ENCODE peak calls at places on chromosomes 12 and 14, in six cellular contexts. Q is PC-3, F is hepatocyte, V is HCT116, M is neural progenitor cell, N is GM23338. Y is an unnamed sample.

GRCh38 chr12:91098942-91099341 is 12.4 kb downstream of the LUM start:
- DNase-seq in Q (peak; percentile 77), F (peak; percentile 77), V (peak; percentile 24), M (no peak), N (no peak), Y (peak; percentile 92)

GRCh38 chr14:24261256-24261968 is 1.6 kb downstream of the TGM1 start:
- DNase-seq in Q (no peak), F (no peak), V (no peak), M (no peak), N (no peak), Y (no peak)

GRCh38 chr12:102879144-102879763 is 37.8 kb downstream of the PAH start:
- DNase-seq in Q (peak; percentile 75), F (peak; percentile 82), V (peak; percentile 76), M (peak; percentile 86), N (peak; percentile 90), Y (peak; percentile 78)

GRCh38 chr12:57845478-57846284 is 848 bp downstream of the CTDSP2 start:
- DNase-seq in Q (peak; percentile 47), F (peak; percentile 88), V (no peak), M (peak; percentile 83), N (peak; percentile 71), Y (peak; percentile 81)

GRCh38 chr14:35159742-35160409 is 37.5 kb downstream of the PRORP start:
- DNase-seq in Q (peak; percentile 97), F (peak; percentile 79), V (peak; percentile 88), M (no peak), N (no peak), Y (peak; percentile 96)

GRCh38 chr14:22822619-22823551 is 6.8 kb upstream of the MRPL52 start:
- DNase-seq in Q (peak; percentile 89), F (peak; percentile 94), V (peak; percentile 51), M (peak; percentile 96), N (peak; percentile 99), Y (peak; percentile 94)

GRCh38 chr14:47191693-47192092 is 483.7 kb downstream of the MDGA2 start:
- DNase-seq in Q (no peak), F (no peak), V (no peak), M (no peak), N (no peak), Y (peak; percentile 30)

GRCh38 chr12:124039276-124039675 is 66.3 kb downstream of the ZNF664 start:
- DNase-seq in Q (no peak), F (no peak), V (no peak), M (no peak), N (no peak), Y (peak; percentile 72)

GRCh38 chr12:65868133-65868705 is 43.9 kb downstream of the HMGA2 start:
- DNase-seq in Q (no peak), F (peak; percentile 28), V (no peak), M (no peak), N (no peak), Y (peak; percentile 93)

GRCh38 chr12:22860926-22861325 is 236.0 kb downstream of the ETNK1 start:
- DNase-seq in Q (no peak), F (no peak), V (no peak), M (peak; percentile 64), N (peak; percentile 38), Y (no peak)

GRCh38 chr12:120388711-120389431 is 19.9 kb upstream of the MSI1 start:
- DNase-seq in Q (no peak), F (no peak), V (no peak), M (peak; percentile 97), N (peak; percentile 96), Y (peak; percentile 12)

GRCh38 chr12:59678759-59679411 is 83.1 kb downstream of the SLC16A7 start:
- DNase-seq in Q (no peak), F (no peak), V (no peak), M (no peak), N (no peak), Y (no peak)

GRCh38 chr12:8662592-8662991 is at the start of gene MFAP5:
- DNase-seq in Q (no peak), F (no peak), V (no peak), M (peak; percentile 31), N (peak; percentile 26), Y (peak; percentile 94)

GRCh38 chr12:8661751-8662150 is 875 bp downstream of the MFAP5 start:
- DNase-seq in Q (no peak), F (no peak), V (no peak), M (no peak), N (no peak), Y (no peak)

GRCh38 chr12:8667280-8667679 is 4.7 kb upstream of the MFAP5 start:
- DNase-seq in Q (no peak), F (no peak), V (no peak), M (no peak), N (no peak), Y (no peak)

GRCh38 chr12:8665729-8666128 is 3.1 kb upstream of the MFAP5 start:
- DNase-seq in Q (no peak), F (no peak), V (no peak), M (no peak), N (no peak), Y (no peak)

DNA sequence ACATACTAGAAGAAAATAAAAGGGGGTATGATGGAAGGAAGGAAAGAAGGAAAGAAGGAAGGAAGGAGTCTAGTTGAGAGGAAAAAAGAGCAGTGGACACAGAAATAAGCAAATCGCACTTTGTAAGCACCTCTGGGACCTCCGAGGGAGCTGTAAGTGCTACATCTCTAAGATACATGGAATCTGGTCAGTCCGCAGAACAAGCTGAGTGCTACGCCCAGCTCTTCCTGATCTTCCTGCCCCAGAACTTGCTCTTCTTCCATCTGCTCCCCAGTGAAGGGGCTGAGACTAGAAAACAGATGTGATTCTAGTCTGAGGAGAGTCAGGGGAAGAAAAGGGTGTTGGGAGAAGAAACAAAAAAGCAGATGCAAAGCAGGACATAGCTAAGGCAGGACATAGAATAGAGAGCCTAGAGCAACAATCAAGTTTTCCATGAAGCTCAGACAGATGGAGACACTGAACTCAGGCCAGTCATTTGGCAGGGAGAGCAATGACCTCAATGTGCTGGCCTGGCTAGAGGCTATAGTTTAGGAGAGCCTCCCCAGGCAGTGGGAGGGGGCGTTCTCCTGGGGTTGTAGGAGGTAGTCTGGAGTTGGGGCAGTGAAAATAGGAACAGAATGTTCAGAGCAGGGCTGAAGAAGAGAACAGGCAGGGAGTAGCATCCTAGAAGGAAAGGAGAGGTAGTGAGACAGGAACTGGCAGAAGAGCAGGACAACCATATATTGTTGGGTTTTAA is 1.8 kb upstream of the MFAP5 start:
- DNase-seq in Q (no peak), F (no peak), V (no peak), M (no peak), N (no peak), Y (peak; percentile 66)
- TF ChIP-seq EZH2 in Q (no peak), F (no peak), V (no peak), M (no peak), N (no peak), Y (no peak)

DNA sequence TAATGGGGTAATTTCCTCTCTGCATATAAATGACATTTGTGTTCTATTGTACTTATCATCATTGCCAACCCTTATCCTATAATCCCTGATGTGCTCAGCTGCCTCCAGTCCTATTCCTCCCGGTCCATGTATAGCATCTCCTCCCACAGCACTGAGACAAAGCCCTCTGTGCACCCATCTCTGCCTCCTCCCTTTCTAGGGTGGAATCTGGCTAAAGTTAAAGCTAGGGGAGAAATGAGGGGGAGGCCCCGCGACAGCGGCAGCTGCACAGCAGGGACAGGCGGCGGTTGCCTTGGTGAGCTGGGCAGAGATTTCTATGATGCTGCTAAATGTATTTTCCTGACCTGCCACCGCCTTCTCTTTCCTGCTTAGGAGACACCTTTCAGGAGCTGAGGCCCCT is 12.8 kb upstream of the ZDHHC22 start:
- DNase-seq in Q (no peak), F (no peak), V (no peak), M (no peak), N (no peak), Y (no peak)
- TF ChIP-seq EZH2phosphoT487 in Q (no peak), F (no peak), V (no peak), M (no peak), N (no peak), Y (no peak)

DNA sequence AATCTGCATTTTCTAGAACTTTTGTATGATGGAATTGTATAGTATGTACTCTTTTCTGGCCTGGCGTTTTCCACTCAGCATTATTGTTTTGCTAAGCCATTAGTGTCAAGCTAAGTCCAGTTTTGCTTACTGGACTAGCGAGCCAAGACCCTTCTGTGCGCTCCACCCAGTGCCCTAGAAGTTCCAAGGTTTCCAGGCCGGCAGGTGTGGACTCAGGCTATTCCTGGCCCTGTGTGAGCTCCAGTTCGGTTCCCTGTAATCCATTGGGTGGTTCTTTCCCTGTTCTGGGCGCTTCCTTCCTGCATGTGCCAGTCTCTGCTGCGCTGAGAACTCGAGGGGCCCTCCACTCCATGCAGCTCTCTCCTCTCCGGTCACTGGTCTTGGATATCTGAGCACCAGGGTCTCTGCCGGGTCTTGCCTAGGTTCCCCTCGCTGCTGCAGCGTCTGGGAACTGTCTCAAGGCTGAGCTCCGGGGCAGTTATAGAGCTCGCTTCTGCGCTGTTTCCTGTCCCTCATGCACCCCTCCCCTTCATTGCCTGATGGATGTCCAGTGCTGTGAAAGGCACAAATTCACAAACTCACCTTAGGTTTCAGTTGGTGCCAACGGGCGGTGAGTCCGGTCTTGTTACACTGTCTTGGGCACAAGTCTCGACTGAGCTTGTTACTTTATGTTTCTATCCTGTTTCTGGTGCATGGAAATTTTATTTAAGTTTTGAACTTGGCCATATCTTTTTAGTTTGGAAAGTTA is 100.8 kb downstream of the ADGRD1 start:
- DNase-seq in Q (no peak), F (no peak), V (no peak), M (no peak), N (no peak), Y (no peak)
- TF ChIP-seq EZH2 in Q (no peak), F (no peak), V (no peak), M (no peak), N (no peak), Y (no peak)

GRCh38 chr12:26122681-26123481 is 2.0 kb downstream of the BHLHE41 start:
- DNase-seq in Q (peak; percentile 74), F (peak; percentile 62), V (no peak), M (peak; percentile 78), N (peak; percentile 61), Y (peak; percentile 87)

GRCh38 chr12:26126340-26127284 is 1.8 kb upstream of the BHLHE41 start:
- DNase-seq in Q (peak; percentile 94), F (peak; percentile 92), V (no peak), M (peak; percentile 94), N (peak; percentile 84), Y (peak; percentile 94)

GRCh38 chr12:26125451-26126339 is 858 bp upstream of the BHLHE41 start:
- DNase-seq in Q (peak; percentile 98), F (peak; percentile 89), V (peak; percentile 69), M (peak; percentile 82), N (peak; percentile 82), Y (peak; percentile 91)

GRCh38 chr12:26123482-26123980 is 1.3 kb downstream of the BHLHE41 start:
- DNase-seq in Q (peak; percentile 44), F (no peak), V (no peak), M (no peak), N (no peak), Y (no peak)

DNA sequence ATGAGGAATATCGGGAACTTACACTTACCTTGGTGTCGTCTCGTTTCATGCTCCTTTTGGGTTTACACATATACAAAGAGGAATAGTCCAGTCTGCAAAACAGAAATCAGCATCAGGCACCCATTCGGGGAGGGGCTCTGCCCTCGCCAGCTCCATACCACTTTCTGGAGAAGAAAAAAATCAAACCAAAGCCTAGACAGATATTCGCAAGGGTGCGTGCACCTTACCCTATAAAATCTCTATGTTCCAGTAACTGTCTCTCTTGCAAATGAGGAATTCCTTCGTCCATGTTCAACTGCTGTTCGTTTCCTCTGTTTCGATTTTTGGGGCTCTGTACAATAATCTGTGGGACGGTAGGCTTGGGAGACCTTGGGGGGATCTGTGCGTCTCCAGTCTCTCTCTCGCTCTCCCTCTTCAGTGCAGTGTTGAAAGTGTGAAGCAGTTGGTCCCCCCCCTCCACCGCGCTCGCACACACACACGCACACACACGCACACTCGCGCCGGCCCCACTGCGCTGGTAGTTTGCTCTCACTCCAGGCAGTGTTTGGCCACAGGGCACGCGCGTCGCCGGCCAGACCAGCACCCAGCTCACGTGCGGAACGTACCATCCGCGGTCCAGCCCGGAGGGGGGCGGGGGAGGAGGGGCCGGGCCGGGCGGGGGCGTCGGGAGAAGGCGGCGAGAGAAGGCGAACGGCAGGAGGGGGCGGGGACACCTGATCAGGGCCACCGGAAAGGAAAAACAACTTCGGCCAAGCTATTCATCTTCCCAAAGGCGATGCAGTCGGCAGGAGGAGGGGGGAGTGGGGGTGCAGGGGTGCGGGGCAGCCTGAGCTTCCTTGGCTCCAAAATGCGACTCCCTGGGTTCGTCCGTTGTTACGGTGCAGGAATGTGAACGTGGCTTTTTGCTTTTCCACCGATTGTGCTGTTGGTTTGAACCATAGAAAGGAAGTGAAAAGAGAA is at the start of gene BHLHE41:
- DNase-seq in Q (peak; percentile 93), F (peak; percentile 78), V (no peak), M (peak; percentile 76), N (peak; percentile 93), Y (peak; percentile 76)
- TF ChIP-seq EZH2phosphoT487 in Q (peak; percentile 100), F (no peak), V (no peak), M (peak; percentile 64), N (no peak), Y (no peak)

Y was measured in GM23248.